ENCODE peak calls at places on chromosomes 5 and 9, in eight cellular contexts. J, L, F, E, C, W, B and G are unnamed samples.
A peak's percentile ranks its signal among the peaks of the same experiment; 100 is the strongest.

GRCh38 chr9:70111641-70112236 is 68.1 kb downstream of the MAMDC2 start:
- DNase-seq in W (no peak), J (no peak), L (no peak), C (peak; percentile 8), F (peak; percentile 29), E (no peak), B (no peak), G (no peak)

GRCh38 chr9:72812622-72813111 is 140.2 kb downstream of the ALDH1A1 start:
- DNase-seq in E (no peak), F (no peak), J (no peak), L (no peak), W (no peak), B (no peak), C (no peak), G (no peak)

GRCh38 chr5:172714491-172715420 is 56.2 kb downstream of the DUSP1 start:
- DNase-seq in J (peak; percentile 91), W (peak; percentile 49), F (peak; percentile 61), E (peak; percentile 56), L (peak; percentile 73), C (peak; percentile 83), B (peak; percentile 82), G (peak; percentile 78)

GRCh38 chr9:98147582-98147981 is 28.6 kb upstream of the TRIM14 start:
- DNase-seq in W (no peak), J (no peak), B (no peak), L (peak; percentile 56), E (no peak), F (peak; percentile 13), C (no peak), G (no peak)

GRCh38 chr5:20601678-20602100 is 613.7 kb upstream of the CDH18 start:
- DNase-seq in J (no peak), F (no peak), B (no peak), C (no peak), W (peak; percentile 32), E (peak; percentile 12), L (no peak), G (no peak)

GRCh38 chr9:94805585-94805984 is 79.1 kb downstream of the AOPEP start:
- DNase-seq in C (peak; percentile 75), W (peak; percentile 85), L (no peak), F (peak; percentile 97), E (peak; percentile 80), J (no peak), B (no peak), G (no peak)

GRCh38 chr5:203246-203645 is 12.0 kb downstream of the LRRC14B start:
- DNase-seq in B (no peak), F (no peak), J (no peak), W (no peak), L (no peak), E (no peak), C (no peak), G (no peak)

GRCh38 chr5:79561525-79561893 is 47.6 kb upstream of the HOMER1 start:
- DNase-seq in B (no peak), F (no peak), E (no peak), C (no peak), L (no peak), J (no peak), W (no peak), G (no peak)

GRCh38 chr9:130912932-130913598 is 16.5 kb upstream of the QRFP start:
- DNase-seq in W (peak; percentile 75), C (no peak), L (no peak), F (peak; percentile 78), B (no peak), J (no peak), E (peak; percentile 47), G (no peak)

GRCh38 chr5:73150872-73151271 is 22.1 kb upstream of the TMEM174 start:
- DNase-seq in F (no peak), C (no peak), J (no peak), B (no peak), W (no peak), E (no peak), L (no peak), G (no peak)

GRCh38 chr5:73151733-73152410 is 21.1 kb upstream of the TMEM174 start:
- DNase-seq in F (peak; percentile 18), B (no peak), L (no peak), W (no peak), E (no peak), C (no peak), J (no peak), G (no peak)

GRCh38 chr5:73154607-73155006 is 18.4 kb upstream of the TMEM174 start:
- DNase-seq in W (no peak), E (no peak), C (no peak), B (no peak), L (no peak), F (no peak), J (no peak), G (no peak)

GRCh38 chr5:73153513-73153912 is 19.5 kb upstream of the TMEM174 start:
- DNase-seq in L (no peak), E (no peak), C (no peak), B (no peak), J (no peak), W (no peak), F (no peak), G (no peak)

DNA sequence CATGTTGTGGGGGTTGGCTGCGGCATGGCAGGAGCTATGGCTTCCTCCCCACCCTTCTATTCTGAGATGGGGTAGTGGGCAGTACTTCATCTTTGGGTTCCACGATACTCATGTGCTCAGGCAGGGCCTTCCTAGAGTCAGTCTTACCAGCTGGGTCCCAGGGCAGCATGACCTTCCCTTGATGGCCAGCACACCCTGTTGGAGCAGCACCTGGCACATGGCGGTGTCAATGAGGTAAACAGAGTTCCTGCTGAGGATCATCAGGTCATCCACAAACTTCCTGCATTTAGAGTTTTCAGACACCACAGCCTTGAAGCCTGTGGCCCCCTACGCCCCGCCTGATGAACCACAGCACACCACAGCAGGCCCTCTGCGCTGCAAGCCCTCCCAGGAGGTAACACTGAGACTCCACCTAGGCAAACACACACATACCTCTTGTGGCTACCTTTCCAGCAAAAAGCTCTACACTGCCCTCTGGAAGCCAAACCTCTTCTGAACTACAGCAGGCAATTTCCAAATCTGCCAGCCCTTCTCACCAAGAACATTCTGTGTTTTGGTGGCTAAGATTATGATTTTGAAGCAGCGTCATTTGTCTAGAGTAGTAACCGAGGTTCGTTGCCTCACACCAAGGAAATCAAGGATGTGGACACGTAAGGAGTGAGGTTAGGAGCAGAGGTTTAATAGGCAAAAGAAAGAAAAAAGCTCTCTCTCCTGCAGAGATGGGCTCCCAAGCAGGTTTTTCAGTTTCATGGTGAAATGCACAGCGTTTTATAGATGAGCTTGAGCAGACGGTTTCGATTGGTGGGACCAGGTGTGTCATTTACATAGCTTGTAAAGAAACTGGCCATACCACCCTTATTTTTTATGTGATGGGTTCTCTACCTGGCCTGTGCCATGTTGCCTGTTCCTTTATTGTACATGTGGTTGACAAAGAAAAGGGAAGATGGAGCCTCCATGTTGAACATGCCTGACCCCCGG is 20.3 kb upstream of the TMEM174 start:
- DNase-seq in J (no peak), C (peak; percentile 47), W (no peak), L (no peak), F (no peak), B (no peak), E (no peak), G (no peak)
- TF ChIP-seq CTCF in J (no peak), C (no peak), W (no peak), L (no peak), F (no peak), B (no peak), E (peak; percentile 39), G (no peak)

GRCh38 chr9:27888661-27889295 is 315.5 kb upstream of the C9orf72 start:
- DNase-seq in C (peak; percentile 70), B (no peak), E (no peak), J (no peak), W (peak; percentile 1), F (no peak), L (peak; percentile 50), G (peak; percentile 11)
- TF ChIP-seq CTCF in C (peak; percentile 72), B (peak; percentile 53), E (peak; percentile 89), J (peak; percentile 70), W (peak; percentile 63), F (peak; percentile 34), L (peak; percentile 88), G (peak; percentile 85)

DNA sequence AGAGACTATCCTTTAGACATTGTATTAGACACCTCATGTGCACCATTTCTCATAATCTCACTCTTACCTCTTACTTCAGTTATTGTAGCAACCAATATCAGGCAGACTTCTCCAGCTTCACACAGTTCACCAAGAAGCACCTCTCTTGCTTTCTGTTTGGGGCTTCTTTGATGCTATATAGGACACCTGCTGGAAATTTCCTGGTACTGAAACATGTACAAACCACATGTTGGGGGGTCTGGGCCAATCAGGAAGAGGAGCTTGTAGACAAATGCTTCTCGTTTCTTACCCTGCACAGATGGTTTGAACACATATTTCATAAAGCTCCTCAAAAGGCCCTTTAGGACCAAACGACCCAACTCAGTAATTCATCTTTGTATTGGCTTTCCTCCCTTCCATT is 212.1 kb downstream of the IZUMO3 start:
- DNase-seq in C (no peak), F (no peak), B (no peak), W (no peak), L (no peak), J (no peak), E (no peak), G (no peak)
- TF ChIP-seq CTCF in C (no peak), F (no peak), B (no peak), W (no peak), L (no peak), J (no peak), E (no peak), G (no peak)

GRCh38 chr5:109688647-109688998 is 1.1 kb upstream of the MAN2A1 start:
- DNase-seq in E (no peak), W (peak; percentile 63), F (peak; percentile 28), B (no peak), L (peak; percentile 73), J (no peak), C (no peak), G (peak; percentile 42)
- TF ChIP-seq CTCF in E (peak; percentile 59), W (peak; percentile 47), F (peak; percentile 46), B (peak; percentile 47), L (peak; percentile 56), J (peak; percentile 55), C (peak; percentile 87), G (peak; percentile 67)

GRCh38 chr5:127909078-127909477 is 174.5 kb upstream of the SLC12A2 start:
- DNase-seq in W (peak; percentile 56), F (peak; percentile 55), L (peak; percentile 71), J (no peak), B (no peak), E (peak; percentile 16), C (peak; percentile 71), G (peak; percentile 40)
- TF ChIP-seq CTCF in W (peak; percentile 70), F (peak; percentile 50), L (peak; percentile 64), J (peak; percentile 47), B (peak; percentile 65), E (peak; percentile 87), C (peak; percentile 72), G (peak; percentile 59)

DNA sequence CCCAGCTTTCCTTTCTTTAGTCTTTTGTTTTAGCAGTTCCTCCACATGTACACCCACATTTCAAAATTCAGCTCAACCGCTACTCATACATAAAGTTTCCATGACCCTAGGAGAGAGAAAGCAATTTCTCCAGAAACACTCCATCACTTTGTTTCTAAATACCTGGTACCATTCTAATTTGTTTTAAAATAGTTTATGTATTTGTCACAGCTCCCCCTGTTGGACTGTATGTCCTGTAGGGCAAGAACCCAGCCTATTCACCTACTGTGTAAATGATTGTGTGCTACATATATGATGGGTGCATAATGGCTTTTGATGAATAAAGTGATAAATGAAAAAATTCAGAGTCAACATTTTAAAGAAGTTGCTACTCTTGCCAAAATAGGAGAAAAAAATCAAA is 139.1 kb downstream of the COX7C start:
- DNase-seq in J (no peak), W (no peak), B (no peak), C (no peak), L (no peak), E (no peak), F (no peak), G (no peak)
- TF ChIP-seq CTCF in J (no peak), W (no peak), B (no peak), C (no peak), L (no peak), E (peak; percentile 28), F (no peak), G (no peak)

GRCh38 chr9:88076286-88077070 is 61.8 kb downstream of the SPATA31C2 start:
- DNase-seq in F (peak; percentile 55), B (peak; percentile 79), E (peak; percentile 48), W (peak; percentile 77), C (peak; percentile 86), L (no peak), J (peak; percentile 90), G (peak; percentile 58)
- TF ChIP-seq CTCF in F (no peak), B (peak; percentile 32), E (no peak), W (peak; percentile 0), C (no peak), L (no peak), J (no peak), G (no peak)